ENCODE peak calls at places on chromosomes 7 and 10, in nine cellular contexts. P is bronchial epithelial cell, Y is foreskin fibroblast, Q is cardiac muscle cell, V is GM06990, O is heart left ventricle, T is GM23338, L is upper lobe of right lung, I is adrenal gland. W is an unnamed sample.
A peak's percentile ranks its signal among the peaks of the same experiment; 100 is the strongest.

GRCh38 chr10:67925449-67926005 is 41.1 kb downstream of the SIRT1 start:
- DNase-seq in P (peak; percentile 17), Y (peak; percentile 53), Q (no peak), V (no peak), O (no peak), T (no peak), L (no peak), I (no peak), W (peak; percentile 16)

GRCh38 chr7:148877517-148877916 is 6.6 kb downstream of the EZH2 start:
- DNase-seq in P (no peak), Y (no peak), Q (no peak), V (no peak), O (no peak), T (no peak), L (no peak), I (no peak), W (no peak)

GRCh38 chr7:100687740-100688592 is 6.1 kb downstream of the GIGYF1 start:
- DNase-seq in P (no peak), Y (peak; percentile 56), Q (no peak), V (no peak), O (peak; percentile 25), T (no peak), L (no peak), I (peak; percentile 71), W (no peak)

GRCh38 chr7:2777898-2778535 is 66.1 kb downstream of the GNA12 start:
- DNase-seq in P (no peak), Y (no peak), Q (no peak), V (no peak), O (no peak), T (no peak), L (no peak), I (no peak), W (no peak)

GRCh38 chr7:133931053-133931452 is 196.1 kb upstream of the LRGUK start:
- DNase-seq in P (peak; percentile 86), Y (peak; percentile 44), Q (no peak), V (no peak), O (no peak), T (no peak), L (no peak), I (no peak), W (no peak)

GRCh38 chr7:36440880-36441279 is 51.2 kb downstream of the ANLN start:
- DNase-seq in P (peak; percentile 46), Y (peak; percentile 48), Q (peak; percentile 64), V (no peak), O (no peak), T (peak; percentile 59), L (no peak), I (no peak), W (peak; percentile 52)

GRCh38 chr10:36280396-36280795 is 638.3 kb upstream of the FZD8 start:
- DNase-seq in P (peak; percentile 20), Y (no peak), Q (peak; percentile 22), V (no peak), O (no peak), T (peak; percentile 26), L (no peak), I (no peak), W (peak; percentile 35)

GRCh38 chr7:142540371-142540770 is 208.9 kb upstream of the PRSS1 start:
- DNase-seq in P (no peak), Y (peak; percentile 30), Q (no peak), V (no peak), O (no peak), T (no peak), L (no peak), I (no peak), W (no peak)

GRCh38 chr7:68147621-68148238 is 1151.1 kb downstream of the TYW1 start:
- DNase-seq in P (no peak), Y (no peak), Q (no peak), V (no peak), O (no peak), T (no peak), L (no peak), I (no peak), W (no peak)

GRCh38 chr10:7100004-7100697 is 310.7 kb downstream of the SFMBT2 start:
- DNase-seq in P (no peak), Y (no peak), Q (no peak), V (no peak), O (no peak), T (no peak), L (no peak), I (no peak), W (no peak)

GRCh38 chr10:30059209-30060107 is at the start of gene JCAD:
- DNase-seq in P (no peak), Y (peak; percentile 81), Q (peak; percentile 57), V (peak; percentile 27), O (peak; percentile 83), T (peak; percentile 73), L (peak; percentile 86), I (peak; percentile 74), W (no peak)

GRCh38 chr10:52351911-52352310 is 37.8 kb downstream of the DKK1 start:
- DNase-seq in P (no peak), Y (no peak), Q (no peak), V (no peak), O (no peak), T (no peak), L (no peak), I (no peak), W (no peak)

GRCh38 chr7:155998328-155998691 is 186.0 kb upstream of the SHH start:
- DNase-seq in P (peak; percentile 27), Y (no peak), Q (no peak), V (no peak), O (no peak), T (no peak), L (peak; percentile 55), I (peak; percentile 11), W (no peak)

DNA sequence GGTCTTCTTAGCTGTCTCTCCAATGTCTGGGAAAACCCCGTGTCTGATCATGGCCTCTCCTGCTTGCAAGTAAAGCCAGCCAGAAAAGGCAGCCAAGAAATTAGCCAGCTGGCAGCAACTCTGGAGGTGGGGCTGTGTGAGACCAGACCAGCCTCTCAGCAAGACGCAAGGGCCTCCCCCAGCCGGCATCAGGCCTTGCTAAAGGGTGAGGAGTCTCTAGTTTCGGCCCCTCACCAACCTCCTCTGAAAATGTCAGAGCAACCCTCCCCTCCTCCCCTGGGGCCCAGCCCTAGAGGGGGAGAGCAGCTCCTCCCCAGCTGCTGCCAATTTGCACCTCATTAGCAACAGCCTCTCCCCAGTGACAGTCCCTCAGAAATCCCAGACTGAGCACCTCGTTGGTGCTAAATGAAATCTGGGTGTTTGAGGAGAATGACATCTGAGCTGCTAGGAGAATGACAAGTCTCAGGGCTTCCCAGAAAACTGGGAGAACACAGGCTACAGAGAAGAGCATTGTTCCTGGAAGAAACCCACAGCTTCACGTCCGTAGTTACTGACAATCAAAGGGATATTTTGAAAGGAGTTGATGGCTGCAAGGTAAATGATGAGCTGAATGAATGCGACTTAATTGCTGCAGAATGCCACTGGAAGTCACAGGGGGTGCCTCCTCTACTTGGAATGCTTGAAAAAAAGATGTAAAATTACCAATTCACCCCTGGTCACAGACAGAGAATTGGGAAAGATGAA is 25.9 kb downstream of the DGKI start:
- DNase-seq in P (no peak), Y (peak; percentile 76), Q (peak; percentile 83), V (peak; percentile 65), O (peak; percentile 83), T (peak; percentile 53), L (no peak), I (peak; percentile 60), W (peak; percentile 76)
- H3K4me3 ChIP-seq in P (no peak overlapping the region), Y (no peak overlapping the region), Q (no peak overlapping the region), V (no peak overlapping the region), O (no peak overlapping the region), T (no peak overlapping the region), L (no peak overlapping the region), I (no peak overlapping the region), W (no peak overlapping the region)

GRCh38 chr10:71774916-71775702 is 1.8 kb upstream of the VSIR start:
- DNase-seq in P (no peak), Y (no peak), Q (peak; percentile 53), V (no peak), O (peak; percentile 67), T (no peak), L (peak; percentile 81), I (no peak), W (no peak)
- TF ChIP-seq CTCF in P (no peak), Y (no peak), Q (no peak), V (no peak), O (no peak), T (no peak), L (no peak), I (no peak), W (no peak)

GRCh38 chr7:24923172-24923865 is 56.7 kb downstream of the OSBPL3 start:
- DNase-seq in P (no peak), Y (peak; percentile 22), Q (no peak), V (no peak), O (peak; percentile 50), T (no peak), L (peak; percentile 58), I (no peak), W (no peak)
- H3K4me3 ChIP-seq in P (no peak overlapping the region), Y (no peak overlapping the region), Q (no peak overlapping the region), V (no peak overlapping the region), O (no peak overlapping the region), T (no peak overlapping the region), L (no peak overlapping the region), I (no peak overlapping the region), W (no peak overlapping the region)

GRCh38 chr7:17990761-17991160 is 36.9 kb downstream of the PRPS1L1 start:
- DNase-seq in P (no peak), Y (no peak), Q (no peak), V (no peak), O (no peak), T (no peak), L (no peak), I (no peak), W (no peak)

GRCh38 chr7:17989546-17989945 is 38.1 kb downstream of the PRPS1L1 start:
- DNase-seq in P (peak; percentile 29), Y (peak; percentile 52), Q (peak; percentile 37), V (no peak), O (no peak), T (no peak), L (no peak), I (no peak), W (peak; percentile 42)

GRCh38 chr7:17988858-17989257 is 38.8 kb downstream of the PRPS1L1 start:
- DNase-seq in P (no peak), Y (no peak), Q (no peak), V (no peak), O (no peak), T (peak; percentile 44), L (no peak), I (no peak), W (no peak)

GRCh38 chr7:17994079-17994478 is 33.6 kb downstream of the PRPS1L1 start:
- DNase-seq in P (no peak), Y (no peak), Q (no peak), V (no peak), O (no peak), T (no peak), L (no peak), I (no peak), W (no peak)

DNA sequence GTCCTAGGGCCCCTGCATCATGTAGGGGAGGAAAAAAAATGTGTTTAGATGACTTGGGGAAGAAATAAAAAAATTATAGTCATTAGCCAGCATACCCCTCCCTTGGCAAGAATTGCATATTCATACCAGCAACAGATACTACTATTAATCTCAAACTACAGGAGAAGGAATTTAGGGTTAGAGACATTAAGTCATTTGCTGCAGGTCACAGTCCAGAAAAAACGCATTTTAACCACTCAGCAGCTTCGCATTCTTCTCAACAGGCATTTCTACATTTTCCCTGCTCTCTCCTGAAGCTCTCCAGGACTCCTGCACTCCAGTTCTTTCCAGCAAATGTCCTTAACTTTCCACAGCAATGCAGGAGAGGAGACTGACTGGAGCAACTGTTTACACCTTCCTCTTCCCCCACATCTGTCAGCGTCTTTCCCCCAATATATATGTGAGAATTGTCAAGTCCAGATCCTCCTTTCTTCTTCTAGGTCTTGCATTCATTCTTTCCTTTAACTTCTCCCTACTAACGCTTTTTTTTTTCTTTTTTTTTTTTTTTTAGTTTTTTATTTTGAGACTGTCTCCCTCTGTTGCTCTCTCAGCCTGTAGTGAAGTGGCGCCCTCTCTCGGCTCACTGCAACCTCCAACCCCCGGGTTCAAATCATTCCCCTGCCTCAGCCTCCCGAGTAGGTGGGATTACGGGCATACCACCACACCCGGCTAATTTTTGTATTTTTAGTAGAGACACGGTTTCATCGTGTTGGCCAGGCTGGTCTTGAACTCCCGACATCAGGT is 35.6 kb downstream of the PRPS1L1 start:
- DNase-seq in P (no peak), Y (peak; percentile 19), Q (no peak), V (no peak), O (no peak), T (peak; percentile 68), L (no peak), I (peak; percentile 33), W (no peak)
- TF ChIP-seq CTCF in P (peak; percentile 24), Y (peak; percentile 35), Q (peak; percentile 34), V (peak; percentile 60), O (peak; percentile 6), T (peak; percentile 67), L (peak; percentile 28), I (no peak), W (peak; percentile 30)

W was measured in astrocyte of the spinal cord.